ENCODE peak calls at places on chromosome 7, in four cellular contexts. Z, K, E and W are unnamed samples.

GRCh38 chr7:87000344-87000743 is 59.1 kb downstream of the ELAPOR2 start:
- DNase-seq in Z (no peak), K (no peak), E (no peak), W (no peak)

GRCh38 chr7:101631224-101631714 is 2.2 kb upstream of the MYL10 start:
- DNase-seq in Z (no peak), K (no peak), E (no peak), W (peak; percentile 42)

GRCh38 chr7:23353172-23353571 is 54.0 kb downstream of the MALSU1 start:
- DNase-seq in Z (no peak), K (no peak), E (no peak), W (no peak)

GRCh38 chr7:33671521-33672262 is 233.6 kb upstream of the BMPER start:
- DNase-seq in Z (no peak), K (no peak), E (no peak), W (no peak)

GRCh38 chr7:21941570-21942224 is 4.0 kb downstream of the CDCA7L start:
- DNase-seq in Z (peak; percentile 43), K (no peak), E (no peak), W (peak; percentile 97)

GRCh38 chr7:18798018-18798906 is 302.7 kb downstream of the HDAC9 start:
- DNase-seq in Z (peak; percentile 40), K (no peak), E (no peak), W (peak; percentile 33)

GRCh38 chr7:97002555-97003261 is 2.6 kb upstream of the DLX6 start:
- DNase-seq in Z (no peak), K (peak; percentile 33), E (peak; percentile 55), W (peak; percentile 63)

GRCh38 chr7:141073173-141073640 is 657 bp upstream of the TMEM178B start:
- DNase-seq in Z (peak; percentile 44), K (no peak), E (no peak), W (peak; percentile 75)

GRCh38 chr7:46089281-46089680 is 168.2 kb upstream of the IGFBP3 start:
- DNase-seq in Z (peak; percentile 48), K (no peak), E (no peak), W (no peak)

GRCh38 chr7:25911738-25912607 is 240.0 kb upstream of the NFE2L3 start:
- DNase-seq in Z (no peak), K (no peak), E (no peak), W (no peak)

GRCh38 chr7:136039577-136040345 is 62.6 kb upstream of the MTPN start:
- DNase-seq in Z (no peak), K (no peak), E (no peak), W (no peak)

GRCh38 chr7:102331536-102332275 is 24.5 kb downstream of the SPDYE6 start:
- DNase-seq in Z (no peak), K (peak; percentile 50), E (peak; percentile 46), W (peak; percentile 37)

GRCh38 chr7:114358911-114359310 is 55.7 kb upstream of the FOXP2 start:
- DNase-seq in Z (no peak), K (no peak), E (no peak), W (no peak)

GRCh38 chr7:22586806-22587180 is 86.8 kb upstream of the STEAP1B start:
- DNase-seq in Z (peak; percentile 66), K (peak; percentile 62), E (no peak), W (peak; percentile 95)

GRCh38 chr7:47940482-47941001 is 7.7 kb downstream of the PKD1L1 start:
- DNase-seq in Z (peak; percentile 77), K (no peak), E (no peak), W (no peak)

GRCh38 chr7:7114575-7115291 is 67.6 kb upstream of the C1GALT1 start:
- DNase-seq in Z (no peak), K (no peak), E (no peak), W (no peak)

GRCh38 chr7:37738338-37738737 is 54.8 kb downstream of the GPR141 start:
- DNase-seq in Z (no peak), K (no peak), E (no peak), W (no peak)

GRCh38 chr7:139452948-139453672 is 30.4 kb downstream of the KLRG2 start:
- DNase-seq in Z (peak; percentile 80), K (peak; percentile 61), E (peak; percentile 59), W (peak; percentile 24)

GRCh38 chr7:116041615-116042014 is 11.1 kb upstream of the TFEC start:
- DNase-seq in Z (no peak), K (no peak), E (no peak), W (peak; percentile 3)

GRCh38 chr7:80379034-80379433 is 132.8 kb downstream of the GNAT3 start:
- DNase-seq in Z (peak; percentile 81), K (no peak), E (no peak), W (no peak)

GRCh38 chr7:157429001-157429679 is 92.3 kb downstream of the DNAJB6 start:
- DNase-seq in Z (no peak), K (no peak), E (no peak), W (no peak)

GRCh38 chr7:42292991-42293521 is 56.0 kb upstream of the GLI3 start:
- DNase-seq in Z (no peak), K (no peak), E (no peak), W (peak; percentile 18)

GRCh38 chr7:26187380-26188290 is 12.9 kb downstream of the HNRNPA2B1 start:
- DNase-seq in Z (no peak), K (peak; percentile 44), E (no peak), W (no peak)

GRCh38 chr7:69078997-69079769 is 519.1 kb upstream of the AUTS2 start:
- DNase-seq in Z (no peak), K (no peak), E (no peak), W (no peak)

GRCh38 chr7:91518058-91518457 is 253.8 kb downstream of the FZD1 start:
- DNase-seq in Z (no peak), K (no peak), E (no peak), W (no peak)

GRCh38 chr7:39614299-39614698 is 9.1 kb upstream of the RALA start:
- DNase-seq in Z (no peak), K (no peak), E (no peak), W (no peak)

GRCh38 chr7:42106562-42106961 is 130.4 kb downstream of the GLI3 start:
- DNase-seq in Z (no peak), K (no peak), E (peak; percentile 8), W (peak; percentile 56)

GRCh38 chr7:67406941-67407340 is 410.3 kb downstream of the TYW1 start:
- DNase-seq in Z (no peak), K (no peak), E (no peak), W (no peak)

DNA sequence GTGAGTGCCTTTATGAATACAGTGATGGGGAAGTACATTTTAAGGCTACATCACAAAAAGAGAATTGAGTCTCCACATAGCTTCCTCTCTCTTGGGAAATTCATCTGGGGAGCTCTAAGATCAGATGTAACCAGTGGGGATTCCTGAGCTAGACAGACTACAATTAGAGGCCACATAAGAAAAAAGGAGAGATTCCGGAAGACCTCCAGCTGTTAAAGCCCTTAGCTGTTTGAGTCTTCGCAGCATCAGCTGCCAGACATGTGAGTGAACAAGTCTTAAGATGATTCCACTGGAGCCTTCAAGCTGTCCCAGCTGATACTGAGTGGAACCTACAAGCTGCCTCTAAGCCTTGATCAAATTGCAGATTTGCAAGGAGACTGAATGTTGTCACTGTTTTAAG is 448.5 kb downstream of the NXPH1 start:
- DNase-seq in Z (no peak), K (no peak), E (no peak), W (peak; percentile 60)
- H3K56ac ChIP-seq in Z (no peak overlapping the region), K (no peak overlapping the region), E (no peak overlapping the region), W (no peak overlapping the region)

GRCh38 chr7:2047272-2047581 is 185.5 kb downstream of the MAD1L1 start:
- DNase-seq in Z (no peak), K (no peak), E (no peak), W (no peak)

GRCh38 chr7:2044883-2045471 is 187.8 kb downstream of the MAD1L1 start:
- DNase-seq in Z (no peak), K (no peak), E (no peak), W (no peak)

GRCh38 chr7:2044311-2044882 is 188.3 kb downstream of the MAD1L1 start:
- DNase-seq in Z (no peak), K (no peak), E (no peak), W (no peak)

GRCh38 chr7:2046581-2047271 is 186.0 kb downstream of the MAD1L1 start:
- DNase-seq in Z (no peak), K (no peak), E (no peak), W (no peak)

GRCh38 chr7:2045559-2046405 is 187.0 kb downstream of the MAD1L1 start:
- DNase-seq in Z (no peak), K (no peak), E (no peak), W (no peak)
- H3K56ac ChIP-seq in Z (no peak overlapping the region), K (no peak overlapping the region), E (no peak overlapping the region), W (no peak overlapping the region)

DNA sequence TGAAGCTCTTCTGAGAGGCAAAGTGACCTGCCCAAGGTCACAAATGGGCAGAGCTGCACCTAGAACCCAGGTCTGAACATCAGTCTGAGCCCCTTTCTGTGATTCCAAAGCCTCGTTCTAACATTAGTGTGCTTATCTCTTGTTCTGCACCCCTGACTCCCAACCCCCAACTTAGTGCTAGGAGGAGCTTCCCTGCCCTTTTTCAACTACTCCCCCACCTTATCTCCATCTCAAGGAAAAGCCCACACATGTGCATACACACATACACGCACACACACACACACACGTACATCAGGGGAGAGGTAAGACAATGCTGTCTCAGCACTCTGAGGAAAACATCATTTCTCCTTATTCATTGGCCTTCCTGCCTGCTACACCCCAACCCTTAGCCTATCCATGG is 8.3 kb downstream of the PRRT4 start:
- DNase-seq in Z (no peak), K (no peak), E (no peak), W (no peak)
- H3K56ac ChIP-seq in Z (no peak overlapping the region), K (no peak overlapping the region), E (no peak overlapping the region), W (no peak overlapping the region)

GRCh38 chr7:131274986-131275385 is 52.7 kb upstream of the MKLN1 start:
- DNase-seq in Z (no peak), K (no peak), E (no peak), W (no peak)
- H3K56ac ChIP-seq in Z (no peak overlapping the region), K (no peak overlapping the region), E (no peak overlapping the region), W (no peak overlapping the region)

GRCh38 chr7:43626695-43627094 is 43.8 kb downstream of the STK17A start:
- DNase-seq in Z (no peak), K (no peak), E (no peak), W (no peak)

GRCh38 chr7:43629857-43630256 is 46.9 kb downstream of the STK17A start:
- DNase-seq in Z (no peak), K (no peak), E (no peak), W (no peak)

GRCh38 chr7:43630466-43630865 is 47.6 kb downstream of the STK17A start:
- DNase-seq in Z (no peak), K (no peak), E (no peak), W (no peak)

GRCh38 chr7:43625977-43626376 is 43.1 kb downstream of the STK17A start:
- DNase-seq in Z (no peak), K (no peak), E (no peak), W (no peak)

DNA sequence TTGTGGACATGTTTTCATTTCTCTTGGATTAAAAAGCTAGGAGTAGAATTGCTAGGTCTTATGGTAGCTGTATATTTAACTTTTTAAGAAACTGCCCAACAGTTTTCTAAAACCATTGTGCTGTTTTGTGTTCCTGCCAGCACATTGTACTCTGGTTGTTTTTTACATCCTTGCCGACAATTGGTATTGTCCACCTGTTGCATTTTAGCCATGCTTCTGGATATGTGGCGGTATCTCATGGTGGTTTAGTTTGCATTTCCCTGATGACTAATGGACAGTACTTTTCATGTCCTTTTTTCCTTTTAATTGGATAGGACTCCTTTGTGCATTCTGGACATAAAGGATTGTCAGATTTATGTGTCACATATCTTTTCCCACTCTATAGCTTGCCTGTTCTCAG is 45.5 kb downstream of the STK17A start:
- DNase-seq in Z (no peak), K (no peak), E (no peak), W (no peak)
- H3K56ac ChIP-seq in Z (no peak overlapping the region), K (no peak overlapping the region), E (no peak overlapping the region), W (no peak overlapping the region)